ENCODE peak calls at places on chromosomes 5 and 9, in five cellular contexts. One of them, this sample, is unnamed.

GRCh38 chr5:172852490-172853354 is 18.7 kb downstream of the ERGIC1 start:
- ATAC-seq in HepG2: peak; percentile 91
- ATAC-seq in upper lobe of left lung: no peak
- ATAC-seq in K562: no peak
- ATAC-seq in A549: no peak
- ATAC-seq in this sample: no peak

GRCh38 chr5:143143973-143144372 is 259.5 kb downstream of the NR3C1 start:
- ATAC-seq in HepG2: no peak
- ATAC-seq in K562: no peak
- ATAC-seq in upper lobe of left lung: no peak
- ATAC-seq in A549: no peak
- ATAC-seq in this sample: no peak

GRCh38 chr5:115575167-115576070 is 26.9 kb downstream of the TICAM2 start:
- ATAC-seq in upper lobe of left lung: no peak
- ATAC-seq in A549: no peak
- ATAC-seq in HepG2: no peak
- ATAC-seq in K562: no peak
- ATAC-seq in this sample: no peak

GRCh38 chr9:87195306-87195705 is 248.0 kb upstream of the GAS1 start:
- ATAC-seq in upper lobe of left lung: no peak
- ATAC-seq in A549: no peak
- ATAC-seq in HepG2: no peak
- ATAC-seq in K562: no peak
- ATAC-seq in this sample: no peak

GRCh38 chr5:68285075-68285827 is 69.7 kb downstream of the PIK3R1 start:
- ATAC-seq in K562: no peak
- ATAC-seq in HepG2: peak; percentile 15
- ATAC-seq in A549: no peak
- ATAC-seq in upper lobe of left lung: no peak
- ATAC-seq in this sample: no peak

GRCh38 chr9:72577212-72577753 is 55.9 kb downstream of the TMC1 start:
- ATAC-seq in K562: no peak
- ATAC-seq in upper lobe of left lung: peak; percentile 67
- ATAC-seq in HepG2: no peak
- ATAC-seq in A549: peak; percentile 56
- ATAC-seq in this sample: peak; percentile 83

GRCh38 chr5:135574493-135574892 is 4.3 kb downstream of the CXCL14 start:
- ATAC-seq in A549: no peak
- ATAC-seq in upper lobe of left lung: no peak
- ATAC-seq in HepG2: no peak
- ATAC-seq in K562: no peak
- ATAC-seq in this sample: no peak

GRCh38 chr9:18979367-18979766 is 53.6 kb downstream of the SAXO1 start:
- ATAC-seq in HepG2: no peak
- ATAC-seq in A549: no peak
- ATAC-seq in K562: no peak
- ATAC-seq in upper lobe of left lung: no peak
- ATAC-seq in this sample: no peak

GRCh38 chr9:128204858-128205257 is 1.7 kb downstream of the DNM1 start:
- ATAC-seq in K562: no peak
- ATAC-seq in HepG2: no peak
- ATAC-seq in upper lobe of left lung: no peak
- ATAC-seq in A549: no peak
- ATAC-seq in this sample: no peak

GRCh38 chr5:162824360-162824759 is 613.0 kb upstream of the CCNG1 start:
- ATAC-seq in HepG2: no peak
- ATAC-seq in upper lobe of left lung: no peak
- ATAC-seq in K562: no peak
- ATAC-seq in A549: no peak
- ATAC-seq in this sample: no peak

GRCh38 chr9:78783743-78784142 is 486.8 kb downstream of the PSAT1 start:
- ATAC-seq in A549: peak; percentile 29
- ATAC-seq in upper lobe of left lung: no peak
- ATAC-seq in K562: no peak
- ATAC-seq in HepG2: no peak
- ATAC-seq in this sample: no peak

GRCh38 chr9:136387217-136387616 is 12.8 kb downstream of the SNAPC4 start:
- ATAC-seq in A549: no peak
- ATAC-seq in HepG2: no peak
- ATAC-seq in upper lobe of left lung: no peak
- ATAC-seq in K562: no peak
- ATAC-seq in this sample: no peak

GRCh38 chr5:82104872-82105271 is 133.0 kb downstream of the ATG10 start:
- ATAC-seq in A549: no peak
- ATAC-seq in upper lobe of left lung: no peak
- ATAC-seq in K562: no peak
- ATAC-seq in HepG2: no peak
- ATAC-seq in this sample: no peak

GRCh38 chr5:160253441-160253840 is 24.1 kb downstream of the FABP6 start:
- ATAC-seq in HepG2: no peak
- ATAC-seq in K562: no peak
- ATAC-seq in upper lobe of left lung: no peak
- ATAC-seq in A549: no peak
- ATAC-seq in this sample: no peak

GRCh38 chr5:76305264-76305663 is 97.8 kb upstream of the IQGAP2 start:
- ATAC-seq in upper lobe of left lung: no peak
- ATAC-seq in K562: no peak
- ATAC-seq in A549: no peak
- ATAC-seq in HepG2: no peak
- ATAC-seq in this sample: peak; percentile 60

GRCh38 chr9:94511943-94512265 is 43.0 kb upstream of the PCAT7 start:
- ATAC-seq in HepG2: no peak
- ATAC-seq in K562: no peak
- ATAC-seq in A549: no peak
- ATAC-seq in upper lobe of left lung: no peak
- ATAC-seq in this sample: no peak

GRCh38 chr5:91468643-91469422 is 85.7 kb upstream of the ARRDC3 start:
- ATAC-seq in K562: no peak
- ATAC-seq in HepG2: no peak
- ATAC-seq in A549: no peak
- ATAC-seq in upper lobe of left lung: no peak
- ATAC-seq in this sample: peak; percentile 44

GRCh38 chr9:98411981-98412561 is 156.6 kb upstream of the TBC1D2 start:
- ATAC-seq in upper lobe of left lung: no peak
- ATAC-seq in A549: no peak
- ATAC-seq in HepG2: no peak
- ATAC-seq in K562: peak; percentile 10
- ATAC-seq in this sample: no peak

GRCh38 chr5:82376309-82376708 is 98.2 kb upstream of the RPS23 start:
- ATAC-seq in upper lobe of left lung: no peak
- ATAC-seq in A549: no peak
- ATAC-seq in HepG2: no peak
- ATAC-seq in K562: no peak
- ATAC-seq in this sample: no peak

DNA sequence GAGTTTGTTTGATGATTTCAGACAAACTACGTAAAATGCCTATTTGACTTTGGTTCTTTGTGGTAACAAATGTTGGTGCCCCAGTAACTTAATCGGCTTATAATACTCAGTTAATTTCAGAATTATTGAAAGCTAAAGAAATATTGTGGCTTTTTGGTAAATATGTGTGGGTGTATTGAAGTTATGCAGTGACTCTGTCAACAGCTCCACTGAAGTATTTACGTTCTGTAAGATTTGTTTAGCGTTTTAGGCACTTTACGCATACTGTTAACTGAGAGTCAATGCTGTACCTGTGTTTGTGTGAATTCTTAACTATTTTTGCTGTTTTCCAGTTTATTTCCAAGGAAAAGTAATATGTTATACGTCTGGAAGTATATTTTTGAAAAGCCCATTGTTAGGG is 2.2 kb downstream of the RAD23B start:
- ATAC-seq in K562: no peak
- ATAC-seq in upper lobe of left lung: no peak
- ATAC-seq in HepG2: no peak
- ATAC-seq in A549: no peak
- ATAC-seq in this sample: no peak
- H3K4me3 ChIP-seq in K562: peak overlapping the region; percentile 98
- H3K4me3 ChIP-seq in upper lobe of left lung: peak overlapping the region; percentile 97
- H3K4me3 ChIP-seq in HepG2: peak overlapping the region; percentile 94
- H3K4me3 ChIP-seq in A549: peak overlapping the region; percentile 69
- H3K4me3 ChIP-seq in this sample: peak overlapping the region; percentile 100

DNA sequence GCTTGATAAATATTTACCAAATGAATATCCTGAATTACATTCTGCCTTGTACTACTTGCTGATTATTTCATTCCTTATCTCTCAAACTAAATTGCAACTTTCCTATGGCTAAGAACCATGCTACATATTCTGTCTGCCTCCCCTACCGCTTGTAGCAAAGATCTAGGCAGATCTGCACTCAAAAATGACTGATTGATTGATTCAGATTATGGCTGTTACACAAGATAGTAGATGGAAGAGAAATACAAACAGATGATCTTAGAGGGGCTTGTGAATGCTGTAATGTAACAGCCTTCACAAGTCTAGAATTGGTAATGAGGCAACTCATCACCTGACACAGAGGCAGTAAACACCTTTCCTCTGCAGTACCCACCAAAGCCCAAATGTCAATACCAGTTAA is 446.1 kb downstream of the PRELID2 start:
- ATAC-seq in K562: no peak
- ATAC-seq in A549: no peak
- ATAC-seq in HepG2: no peak
- ATAC-seq in upper lobe of left lung: no peak
- ATAC-seq in this sample: no peak
- TF ChIP-seq EP300 in K562: no peak
- TF ChIP-seq EP300 in A549: no peak
- TF ChIP-seq EP300 in HepG2: no peak
- TF ChIP-seq EP300 in upper lobe of left lung: no peak
- TF ChIP-seq EP300 in this sample: no peak

GRCh38 chr9:89839427-89839826 is 234.6 kb downstream of the GADD45G start:
- ATAC-seq in K562: no peak
- ATAC-seq in HepG2: no peak
- ATAC-seq in A549: no peak
- ATAC-seq in upper lobe of left lung: no peak
- ATAC-seq in this sample: no peak
- H3K4me3 ChIP-seq in K562: no peak overlapping the region
- H3K4me3 ChIP-seq in HepG2: no peak overlapping the region
- H3K4me3 ChIP-seq in A549: no peak overlapping the region
- H3K4me3 ChIP-seq in upper lobe of left lung: no peak overlapping the region
- H3K4me3 ChIP-seq in this sample: no peak overlapping the region

GRCh38 chr9:110714314-110714713 is 45.7 kb downstream of the MUSK start:
- ATAC-seq in HepG2: no peak
- ATAC-seq in K562: no peak
- ATAC-seq in upper lobe of left lung: no peak
- ATAC-seq in A549: peak; percentile 49
- ATAC-seq in this sample: no peak
- TF ChIP-seq EP300 in HepG2: no peak
- TF ChIP-seq EP300 in K562: no peak
- TF ChIP-seq EP300 in upper lobe of left lung: no peak
- TF ChIP-seq EP300 in A549: no peak
- TF ChIP-seq EP300 in this sample: no peak

GRCh38 chr5:9545959-9546851 is at the start of gene SEMA5A:
- ATAC-seq in K562: peak; percentile 92
- ATAC-seq in HepG2: no peak
- ATAC-seq in A549: peak; percentile 54
- ATAC-seq in upper lobe of left lung: peak; percentile 81
- ATAC-seq in this sample: peak; percentile 83
- H3K4me3 ChIP-seq in K562: peak within 1 kb of the TSS; percentile 11
- H3K4me3 ChIP-seq in HepG2: no peak within 1 kb of the TSS
- H3K4me3 ChIP-seq in A549: peak within 1 kb of the TSS; percentile 47
- H3K4me3 ChIP-seq in upper lobe of left lung: peak within 1 kb of the TSS; percentile 73
- H3K4me3 ChIP-seq in this sample: peak within 1 kb of the TSS; percentile 78

DNA sequence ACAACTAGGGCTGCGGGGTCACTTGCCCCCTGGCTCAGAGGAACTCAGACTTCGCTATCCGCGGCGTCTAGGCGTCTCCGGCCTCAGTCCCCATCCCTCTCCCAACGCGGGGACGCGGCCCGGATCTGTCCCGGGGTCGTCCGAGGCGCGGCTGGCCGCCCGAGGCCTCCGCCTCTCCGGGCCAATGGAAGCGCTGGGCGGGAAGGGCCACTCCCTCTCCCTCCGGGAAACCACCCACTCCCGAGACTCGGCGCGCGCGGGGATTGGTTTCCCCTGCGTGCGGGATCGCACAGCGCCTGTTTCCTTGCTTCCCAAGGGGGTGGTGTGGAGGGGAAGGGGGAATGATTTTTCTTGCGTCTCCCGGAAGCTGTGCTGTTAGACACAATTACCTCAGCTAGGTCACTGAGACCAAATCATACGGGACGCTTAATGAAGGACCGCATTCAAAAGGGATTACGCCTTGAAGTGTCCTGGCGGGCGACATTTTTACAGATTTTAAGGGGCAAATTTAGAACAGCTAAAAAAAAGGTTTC is 38.4 kb downstream of the NR2F1 start:
- ATAC-seq in K562: no peak
- ATAC-seq in A549: peak; percentile 93
- ATAC-seq in HepG2: peak; percentile 84
- ATAC-seq in upper lobe of left lung: peak; percentile 91
- ATAC-seq in this sample: peak; percentile 92
- TF ChIP-seq EP300 in K562: no peak
- TF ChIP-seq EP300 in A549: no peak
- TF ChIP-seq EP300 in HepG2: no peak
- TF ChIP-seq EP300 in upper lobe of left lung: no peak
- TF ChIP-seq EP300 in this sample: no peak

GRCh38 chr5:96816991-96817390 is 9.2 kb upstream of the ERAP1 start:
- ATAC-seq in upper lobe of left lung: no peak
- ATAC-seq in K562: peak; percentile 35
- ATAC-seq in HepG2: no peak
- ATAC-seq in A549: no peak
- ATAC-seq in this sample: no peak
- H3K4me3 ChIP-seq in upper lobe of left lung: peak overlapping the region; percentile 3
- H3K4me3 ChIP-seq in K562: no peak overlapping the region
- H3K4me3 ChIP-seq in HepG2: no peak overlapping the region
- H3K4me3 ChIP-seq in A549: no peak overlapping the region
- H3K4me3 ChIP-seq in this sample: no peak overlapping the region

GRCh38 chr9:123678038-123678877 is 251.7 kb downstream of the DENND1A start:
- ATAC-seq in A549: peak; percentile 74
- ATAC-seq in HepG2: peak; percentile 40
- ATAC-seq in K562: no peak
- ATAC-seq in upper lobe of left lung: peak; percentile 15
- ATAC-seq in this sample: no peak
- TF ChIP-seq EP300 in A549: no peak
- TF ChIP-seq EP300 in HepG2: no peak
- TF ChIP-seq EP300 in K562: no peak
- TF ChIP-seq EP300 in upper lobe of left lung: no peak
- TF ChIP-seq EP300 in this sample: no peak

This sample was measured in gastroesophageal sphincter.